ENCODE peak calls at places on chromosomes 3 and 15, in seven cellular contexts. One of them, this sample, is unnamed. For H3K9me3, the result is how much of the 10 kb centered on the place peaks cover.

GRCh38 chr15:69610264-69610663 is 157.6 kb downstream of the RPLP1 start:
- DNase-seq in lower lobe of right lung: no peak
- DNase-seq in naive thymus-derived CD4-positive, alpha-beta T cell: no peak
- DNase-seq in uterus: no peak
- DNase-seq in testis: no peak
- DNase-seq in PC-3: no peak
- DNase-seq in lung: no peak
- DNase-seq in this sample: no peak

GRCh38 chr15:43625086-43625485 is 6.5 kb upstream of the STRC start:
- DNase-seq in naive thymus-derived CD4-positive, alpha-beta T cell: no peak
- DNase-seq in lung: no peak
- DNase-seq in testis: no peak
- DNase-seq in uterus: no peak
- DNase-seq in lower lobe of right lung: no peak
- DNase-seq in PC-3: no peak
- DNase-seq in this sample: no peak

GRCh38 chr3:158961911-158962310 is 160.1 kb downstream of the MFSD1 start:
- DNase-seq in uterus: no peak
- DNase-seq in testis: no peak
- DNase-seq in PC-3: peak
- DNase-seq in naive thymus-derived CD4-positive, alpha-beta T cell: no peak
- DNase-seq in lower lobe of right lung: no peak
- DNase-seq in lung: no peak
- DNase-seq in this sample: no peak

GRCh38 chr3:159187232-159187631 is 385.4 kb downstream of the MFSD1 start:
- DNase-seq in uterus: no peak
- DNase-seq in PC-3: no peak
- DNase-seq in lung: no peak
- DNase-seq in testis: peak
- DNase-seq in lower lobe of right lung: no peak
- DNase-seq in naive thymus-derived CD4-positive, alpha-beta T cell: no peak
- DNase-seq in this sample: no peak

GRCh38 chr3:10666621-10667020 is 149.4 kb upstream of the SLC6A11 start:
- DNase-seq in naive thymus-derived CD4-positive, alpha-beta T cell: no peak
- DNase-seq in uterus: peak
- DNase-seq in lower lobe of right lung: no peak
- DNase-seq in testis: no peak
- DNase-seq in lung: no peak
- DNase-seq in PC-3: no peak
- DNase-seq in this sample: no peak

GRCh38 chr3:38497026-38497425 is 886 bp downstream of the EXOG start:
- DNase-seq in naive thymus-derived CD4-positive, alpha-beta T cell: no peak
- DNase-seq in testis: no peak
- DNase-seq in lower lobe of right lung: no peak
- DNase-seq in lung: no peak
- DNase-seq in PC-3: peak
- DNase-seq in uterus: no peak
- DNase-seq in this sample: no peak

GRCh38 chr15:87971076-87971475 is 285.5 kb downstream of the NTRK3 start:
- DNase-seq in testis: no peak
- DNase-seq in naive thymus-derived CD4-positive, alpha-beta T cell: no peak
- DNase-seq in uterus: no peak
- DNase-seq in lung: no peak
- DNase-seq in lower lobe of right lung: no peak
- DNase-seq in PC-3: no peak
- DNase-seq in this sample: no peak

GRCh38 chr3:134794950-134795775 is at the start of gene EPHB1:
- DNase-seq in uterus: peak
- DNase-seq in naive thymus-derived CD4-positive, alpha-beta T cell: no peak
- DNase-seq in lower lobe of right lung: peak
- DNase-seq in PC-3: peak
- DNase-seq in testis: peak
- DNase-seq in lung: peak
- DNase-seq in this sample: peak

GRCh38 chr15:79349526-79349925 is 38.6 kb downstream of the TMED3 start:
- DNase-seq in uterus: no peak
- DNase-seq in lower lobe of right lung: no peak
- DNase-seq in naive thymus-derived CD4-positive, alpha-beta T cell: no peak
- DNase-seq in lung: no peak
- DNase-seq in PC-3: no peak
- DNase-seq in testis: no peak
- DNase-seq in this sample: no peak

GRCh38 chr3:39892068-39892467 is 82.7 kb downstream of the MYRIP start:
- DNase-seq in uterus: no peak
- DNase-seq in lung: no peak
- DNase-seq in naive thymus-derived CD4-positive, alpha-beta T cell: no peak
- DNase-seq in testis: no peak
- DNase-seq in PC-3: no peak
- DNase-seq in lower lobe of right lung: no peak
- DNase-seq in this sample: no peak

GRCh38 chr3:139120336-139120971 is 75.8 kb upstream of the PRR23C start:
- DNase-seq in testis: no peak
- DNase-seq in uterus: no peak
- DNase-seq in lower lobe of right lung: no peak
- DNase-seq in PC-3: peak
- DNase-seq in lung: peak
- DNase-seq in naive thymus-derived CD4-positive, alpha-beta T cell: no peak
- DNase-seq in this sample: no peak

GRCh38 chr15:78047631-78048409 is 29.7 kb downstream of the TBC1D2B start:
- DNase-seq in PC-3: no peak
- DNase-seq in lower lobe of right lung: peak
- DNase-seq in lung: no peak
- DNase-seq in testis: peak
- DNase-seq in naive thymus-derived CD4-positive, alpha-beta T cell: no peak
- DNase-seq in uterus: peak
- DNase-seq in this sample: peak

GRCh38 chr3:14634763-14635400 is 16.7 kb upstream of the CCDC174 start:
- DNase-seq in naive thymus-derived CD4-positive, alpha-beta T cell: no peak
- DNase-seq in PC-3: peak
- DNase-seq in uterus: no peak
- DNase-seq in lung: no peak
- DNase-seq in testis: no peak
- DNase-seq in lower lobe of right lung: no peak
- DNase-seq in this sample: no peak

GRCh38 chr3:188153498-188153948 is 434 bp upstream of the LPP start:
- DNase-seq in naive thymus-derived CD4-positive, alpha-beta T cell: peak
- DNase-seq in PC-3: peak
- DNase-seq in lower lobe of right lung: peak
- DNase-seq in testis: peak
- DNase-seq in uterus: peak
- DNase-seq in lung: peak
- DNase-seq in this sample: peak

GRCh38 chr3:192772495-192772894 is 45.2 kb upstream of the FGF12 start:
- DNase-seq in testis: peak
- DNase-seq in lower lobe of right lung: no peak
- DNase-seq in lung: no peak
- DNase-seq in uterus: no peak
- DNase-seq in PC-3: peak
- DNase-seq in naive thymus-derived CD4-positive, alpha-beta T cell: no peak
- DNase-seq in this sample: no peak

GRCh38 chr3:71142440-71143161 is 440.9 kb downstream of the FOXP1 start:
- DNase-seq in uterus: no peak
- DNase-seq in naive thymus-derived CD4-positive, alpha-beta T cell: no peak
- DNase-seq in lung: no peak
- DNase-seq in lower lobe of right lung: no peak
- DNase-seq in testis: no peak
- DNase-seq in PC-3: no peak
- DNase-seq in this sample: peak

GRCh38 chr3:187744169-187745151 is 808 bp downstream of the BCL6 start:
- DNase-seq in lung: no peak
- DNase-seq in naive thymus-derived CD4-positive, alpha-beta T cell: peak
- DNase-seq in lower lobe of right lung: peak
- DNase-seq in testis: peak
- DNase-seq in uterus: peak
- DNase-seq in PC-3: peak
- DNase-seq in this sample: peak

GRCh38 chr3:195140410-195140809 is 130.5 kb downstream of the XXYLT1 start:
- DNase-seq in lung: no peak
- DNase-seq in naive thymus-derived CD4-positive, alpha-beta T cell: no peak
- DNase-seq in lower lobe of right lung: no peak
- DNase-seq in testis: no peak
- DNase-seq in PC-3: no peak
- DNase-seq in uterus: no peak
- DNase-seq in this sample: no peak

GRCh38 chr3:195139091-195139875 is 131.7 kb downstream of the XXYLT1 start:
- DNase-seq in lower lobe of right lung: no peak
- DNase-seq in uterus: no peak
- DNase-seq in lung: no peak
- DNase-seq in PC-3: no peak
- DNase-seq in naive thymus-derived CD4-positive, alpha-beta T cell: no peak
- DNase-seq in testis: no peak
- DNase-seq in this sample: no peak

GRCh38 chr3:195142519-195142918 is 128.4 kb downstream of the XXYLT1 start:
- DNase-seq in lung: no peak
- DNase-seq in naive thymus-derived CD4-positive, alpha-beta T cell: no peak
- DNase-seq in lower lobe of right lung: no peak
- DNase-seq in uterus: no peak
- DNase-seq in testis: no peak
- DNase-seq in PC-3: no peak
- DNase-seq in this sample: no peak

GRCh38 chr3:195139876-195140240 is 131.1 kb downstream of the XXYLT1 start:
- DNase-seq in naive thymus-derived CD4-positive, alpha-beta T cell: no peak
- DNase-seq in lower lobe of right lung: no peak
- DNase-seq in testis: no peak
- DNase-seq in uterus: no peak
- DNase-seq in lung: no peak
- DNase-seq in PC-3: peak
- DNase-seq in this sample: no peak

GRCh38 chr3:195140816-195141793 is 129.9 kb downstream of the XXYLT1 start:
- DNase-seq in testis: no peak
- DNase-seq in lower lobe of right lung: no peak
- DNase-seq in uterus: no peak
- DNase-seq in PC-3: no peak
- DNase-seq in lung: no peak
- DNase-seq in naive thymus-derived CD4-positive, alpha-beta T cell: no peak
- DNase-seq in this sample: no peak
- H3K27ac ChIP-seq in testis: no peak
- H3K27ac ChIP-seq in lower lobe of right lung: no peak
- H3K27ac ChIP-seq in uterus: no peak
- H3K27ac ChIP-seq in PC-3: no peak
- H3K27ac ChIP-seq in lung: no peak
- H3K27ac ChIP-seq in naive thymus-derived CD4-positive, alpha-beta T cell: no peak
- H3K27ac ChIP-seq in this sample: no peak

DNA sequence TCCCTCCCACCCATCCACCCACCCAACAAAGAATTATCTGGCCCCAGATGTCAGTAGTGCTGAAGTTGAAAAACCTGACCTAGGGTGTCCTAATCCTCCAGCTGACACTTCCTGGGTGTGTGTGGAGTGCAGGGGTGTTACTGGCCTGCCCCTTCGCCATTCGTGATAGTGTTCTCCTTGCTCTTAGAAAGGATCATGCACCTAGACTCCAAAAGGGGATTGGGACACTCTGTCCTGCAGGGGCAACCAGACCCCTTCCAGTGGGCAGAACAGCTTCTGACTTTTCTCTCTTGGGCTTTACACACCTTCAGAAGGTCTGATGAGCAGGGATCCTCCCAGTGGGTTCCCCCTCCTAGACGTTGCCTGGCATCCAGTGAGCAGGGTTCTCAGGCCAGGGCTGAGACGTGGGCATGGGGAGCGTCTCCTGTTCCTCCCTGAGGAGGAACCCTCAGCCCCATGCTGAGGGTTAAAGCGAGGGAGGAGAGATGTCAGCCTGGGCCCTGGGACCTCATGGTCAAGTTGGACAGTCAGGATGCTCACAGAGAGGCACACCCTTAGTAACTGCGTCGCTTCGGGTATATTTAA is 75.0 kb downstream of the AAGAB start:
- DNase-seq in testis: no peak
- DNase-seq in PC-3: no peak
- DNase-seq in lower lobe of right lung: no peak
- DNase-seq in naive thymus-derived CD4-positive, alpha-beta T cell: no peak
- DNase-seq in uterus: peak
- DNase-seq in lung: no peak
- DNase-seq in this sample: no peak
- H3K4me3 ChIP-seq in testis: no peak
- H3K4me3 ChIP-seq in PC-3: no peak
- H3K4me3 ChIP-seq in lower lobe of right lung: no peak
- H3K4me3 ChIP-seq in naive thymus-derived CD4-positive, alpha-beta T cell: no peak
- H3K4me3 ChIP-seq in uterus: no peak
- H3K4me3 ChIP-seq in lung: no peak
- H3K4me3 ChIP-seq in this sample: no peak

GRCh38 chr15:27704939-27705514 is 394.1 kb downstream of the OCA2 start:
- DNase-seq in testis: no peak
- DNase-seq in PC-3: no peak
- DNase-seq in lower lobe of right lung: no peak
- DNase-seq in naive thymus-derived CD4-positive, alpha-beta T cell: no peak
- DNase-seq in lung: no peak
- DNase-seq in uterus: no peak
- DNase-seq in this sample: no peak

GRCh38 chr15:27701014-27701413 is 398.1 kb downstream of the OCA2 start:
- DNase-seq in naive thymus-derived CD4-positive, alpha-beta T cell: no peak
- DNase-seq in testis: no peak
- DNase-seq in PC-3: no peak
- DNase-seq in uterus: no peak
- DNase-seq in lower lobe of right lung: no peak
- DNase-seq in lung: no peak
- DNase-seq in this sample: no peak

GRCh38 chr15:27701956-27702355 is 397.2 kb downstream of the OCA2 start:
- DNase-seq in uterus: no peak
- DNase-seq in naive thymus-derived CD4-positive, alpha-beta T cell: no peak
- DNase-seq in PC-3: no peak
- DNase-seq in testis: no peak
- DNase-seq in lower lobe of right lung: no peak
- DNase-seq in lung: no peak
- DNase-seq in this sample: no peak

GRCh38 chr15:27707216-27707710 is 391.9 kb downstream of the OCA2 start:
- DNase-seq in naive thymus-derived CD4-positive, alpha-beta T cell: no peak
- DNase-seq in lung: no peak
- DNase-seq in lower lobe of right lung: no peak
- DNase-seq in testis: no peak
- DNase-seq in uterus: no peak
- DNase-seq in PC-3: no peak
- DNase-seq in this sample: no peak

GRCh38 chr15:27706300-27706699 is 392.8 kb downstream of the OCA2 start:
- DNase-seq in naive thymus-derived CD4-positive, alpha-beta T cell: no peak
- DNase-seq in lung: no peak
- DNase-seq in uterus: no peak
- DNase-seq in PC-3: no peak
- DNase-seq in testis: no peak
- DNase-seq in lower lobe of right lung: no peak
- DNase-seq in this sample: no peak
- H3K9me3 ChIP-seq in naive thymus-derived CD4-positive, alpha-beta T cell: under half
- H3K9me3 ChIP-seq in lung: under half
- H3K9me3 ChIP-seq in uterus: under half
- H3K9me3 ChIP-seq in PC-3: under half
- H3K9me3 ChIP-seq in testis: under half
- H3K9me3 ChIP-seq in lower lobe of right lung: under half
- H3K9me3 ChIP-seq in this sample: under half

DNA sequence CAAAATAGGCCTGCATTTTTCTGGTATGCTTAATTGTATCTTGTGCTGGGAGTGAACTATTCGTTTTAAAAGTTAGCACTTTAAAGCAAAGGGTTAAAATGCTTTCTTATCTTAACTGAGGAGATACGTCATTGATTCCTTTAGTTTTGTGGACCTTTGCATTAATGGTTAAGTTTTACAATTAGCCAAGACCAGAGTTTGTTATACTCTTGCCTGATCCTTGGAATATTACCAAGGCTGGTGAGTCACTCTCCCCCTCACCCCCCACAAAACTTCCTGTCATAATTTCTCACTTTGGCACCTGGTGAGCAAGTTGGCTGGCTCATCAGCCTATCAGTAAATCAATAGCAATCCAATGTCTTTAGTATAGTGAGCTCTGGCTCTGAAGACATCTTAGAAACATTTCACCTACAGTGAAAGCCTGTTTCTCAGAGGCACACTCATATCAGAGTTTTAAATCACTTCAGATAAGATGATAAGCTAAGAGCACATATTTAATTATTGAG is 26.7 kb downstream of the SLC2A2 start:
- DNase-seq in PC-3: peak
- DNase-seq in lung: no peak
- DNase-seq in testis: no peak
- DNase-seq in uterus: peak
- DNase-seq in naive thymus-derived CD4-positive, alpha-beta T cell: no peak
- DNase-seq in lower lobe of right lung: no peak
- DNase-seq in this sample: no peak
- H3K27ac ChIP-seq in PC-3: peak
- H3K27ac ChIP-seq in lung: no peak
- H3K27ac ChIP-seq in testis: no peak
- H3K27ac ChIP-seq in uterus: no peak
- H3K27ac ChIP-seq in naive thymus-derived CD4-positive, alpha-beta T cell: no peak
- H3K27ac ChIP-seq in lower lobe of right lung: no peak
- H3K27ac ChIP-seq in this sample: no peak

This sample was measured in CD4-positive, CD25-positive, alpha-beta regulatory T cell.